ENCODE peak calls at places on chromosomes 11 and 22, in nine cellular contexts. T, P, J, H, Y, Z, N, M and A are unnamed samples.

GRCh38 chr11:1560011-1560579 is 12.0 kb downstream of the DUSP8 start:
- DNase-seq in J (no peak), M (no peak), Z (peak; percentile 20), N (no peak), P (no peak), Y (peak; percentile 42), T (no peak), H (no peak), A (no peak)

GRCh38 chr11:47861762-47862161 is 13.6 kb upstream of the NUP160 start:
- DNase-seq in T (peak; percentile 74), Y (no peak), Z (no peak), N (no peak), H (no peak), J (no peak), M (no peak), P (no peak), A (no peak)

GRCh38 chr22:47174096-47174495 is 411.6 kb downstream of the TBC1D22A start:
- DNase-seq in Y (peak; percentile 32), Z (no peak), J (no peak), N (no peak), H (no peak), T (no peak), P (no peak), M (no peak), A (peak; percentile 3)

GRCh38 chr11:134236834-134237556 is 12.5 kb downstream of the VPS26B start:
- DNase-seq in P (no peak), J (no peak), N (no peak), H (no peak), Z (no peak), M (no peak), Y (no peak), T (peak; percentile 31), A (no peak)

GRCh38 chr11:21769188-21769587 is 423.7 kb upstream of the ANO5 start:
- DNase-seq in Y (no peak), N (no peak), J (no peak), P (no peak), M (no peak), H (no peak), T (no peak), Z (no peak), A (no peak)

GRCh38 chr22:49369726-49370717 is 457.7 kb downstream of the BRD1 start:
- DNase-seq in M (no peak), J (no peak), T (no peak), P (peak; percentile 20), N (no peak), H (no peak), Z (no peak), Y (peak; percentile 28), A (no peak)

GRCh38 chr11:92657226-92657625 is 312.2 kb upstream of the MTNR1B start:
- DNase-seq in N (no peak), Z (no peak), T (no peak), H (no peak), Y (no peak), M (no peak), J (no peak), P (no peak), A (no peak)

GRCh38 chr11:29324328-29324727 is 692.5 kb downstream of the KCNA4 start:
- DNase-seq in T (no peak), P (no peak), Z (no peak), M (no peak), H (no peak), J (no peak), N (no peak), Y (no peak), A (no peak)

GRCh38 chr11:19241260-19242183 is 777 bp upstream of the E2F8 start:
- DNase-seq in N (no peak), T (no peak), Z (peak; percentile 24), J (no peak), H (no peak), M (no peak), P (no peak), Y (peak; percentile 61), A (peak; percentile 75)

GRCh38 chr22:44396021-44396726 is 83.4 kb upstream of the SHISAL1 start:
- DNase-seq in P (no peak), N (no peak), M (no peak), Y (no peak), T (no peak), Z (no peak), J (no peak), H (no peak), A (no peak)

GRCh38 chr22:31088233-31088986 is 7.3 kb downstream of the SMTN start:
- DNase-seq in M (no peak), H (no peak), N (no peak), P (no peak), T (no peak), J (no peak), Y (no peak), Z (no peak), A (no peak)

GRCh38 chr22:31089101-31090100 is 8.3 kb downstream of the SMTN start:
- DNase-seq in M (no peak), P (no peak), H (no peak), J (no peak), N (no peak), T (no peak), Z (no peak), Y (no peak), A (peak; percentile 46)

GRCh38 chr22:31085928-31086327 is 4.8 kb downstream of the SMTN start:
- DNase-seq in M (no peak), N (no peak), T (no peak), P (no peak), Z (no peak), Y (no peak), H (no peak), J (no peak), A (no peak)

GRCh38 chr22:31086703-31087330 is 5.7 kb downstream of the SMTN start:
- DNase-seq in N (no peak), M (no peak), P (no peak), J (peak; percentile 73), Y (no peak), T (no peak), H (no peak), Z (no peak), A (no peak)

GRCh38 chr22:31087744-31088215 is 6.7 kb downstream of the SMTN start:
- DNase-seq in Y (no peak), N (no peak), H (no peak), P (no peak), M (no peak), J (no peak), T (no peak), Z (no peak), A (no peak)
- TF ChIP-seq CTCF in Y (no peak), N (peak; percentile 31), H (no peak), P (no peak), M (no peak), J (no peak), T (no peak), Z (no peak), A (no peak)

GRCh38 chr22:50530857-50531545 is 1.2 kb upstream of the TYMP start:
- DNase-seq in J (peak; percentile 56), H (no peak), T (peak; percentile 63), Z (peak; percentile 74), N (peak; percentile 75), M (no peak), P (peak; percentile 92), Y (peak; percentile 96), A (peak; percentile 91)
- H3K4me3 ChIP-seq in J (peak overlapping the region; percentile 0), H (peak overlapping the region; percentile 47), T (peak overlapping the region; percentile 39), Z (peak overlapping the region; percentile 64), N (peak overlapping the region; percentile 60), M (peak overlapping the region; percentile 78), P (peak overlapping the region; percentile 64), Y (peak overlapping the region; percentile 79), A (peak overlapping the region; percentile 90)

GRCh38 chr11:128642571-128642970 is 51.3 kb upstream of the FLI1 start:
- DNase-seq in H (no peak), M (no peak), T (no peak), P (no peak), J (no peak), N (no peak), Z (no peak), Y (no peak), A (no peak)

GRCh38 chr11:128648711-128649110 is 45.2 kb upstream of the FLI1 start:
- DNase-seq in T (no peak), Y (no peak), J (no peak), H (no peak), Z (no peak), N (no peak), P (no peak), M (no peak), A (no peak)

GRCh38 chr11:128645968-128646367 is 47.9 kb upstream of the FLI1 start:
- DNase-seq in Z (no peak), N (no peak), J (no peak), Y (no peak), T (no peak), H (no peak), M (no peak), P (no peak), A (no peak)

GRCh38 chr11:128643661-128644060 is 50.2 kb upstream of the FLI1 start:
- DNase-seq in N (no peak), P (no peak), J (no peak), Y (no peak), T (no peak), Z (no peak), M (no peak), H (no peak), A (no peak)
- H3K27me3 ChIP-seq in N (no peaks in the 10 kb centered on the region), P (no peaks in the 10 kb centered on the region), J (no peaks in the 10 kb centered on the region), Y (no peaks in the 10 kb centered on the region), T (peaks cover 28% of the 10 kb centered on the region), Z (no peaks in the 10 kb centered on the region), M (no peaks in the 10 kb centered on the region), H (no peaks in the 10 kb centered on the region), A (no peaks in the 10 kb centered on the region)

GRCh38 chr11:125431009-125431408 is 65.1 kb downstream of the FEZ1 start:
- DNase-seq in H (no peak), Z (no peak), P (no peak), Y (no peak), N (no peak), T (no peak), M (no peak), J (no peak), A (no peak)

GRCh38 chr11:125429807-125430678 is 66.0 kb downstream of the FEZ1 start:
- DNase-seq in J (no peak), N (no peak), T (no peak), Z (no peak), P (no peak), H (no peak), M (no peak), Y (no peak), A (no peak)

GRCh38 chr11:125429174-125429707 is 66.8 kb downstream of the FEZ1 start:
- DNase-seq in M (no peak), Z (peak; percentile 47), T (peak; percentile 55), H (no peak), J (peak; percentile 35), N (peak; percentile 53), Y (peak; percentile 59), P (no peak), A (peak; percentile 30)

GRCh38 chr11:125426818-125427528 is 69.1 kb downstream of the FEZ1 start:
- DNase-seq in J (no peak), Y (no peak), H (no peak), M (no peak), T (no peak), N (no peak), P (no peak), Z (no peak), A (no peak)

GRCh38 chr11:125428486-125429173 is 67.4 kb downstream of the FEZ1 start:
- DNase-seq in N (no peak), J (no peak), Y (no peak), H (no peak), P (no peak), T (no peak), M (no peak), Z (no peak), A (no peak)
- TF ChIP-seq CTCF in N (no peak), J (peak; percentile 42), Y (no peak), H (no peak), P (no peak), T (no peak), M (no peak), Z (no peak), A (peak; percentile 43)